ENCODE peak calls at places on chromosomes 11 and 22, in four cellular contexts. S is neuronal stem cell, H is mesendoderm, B is IMR-90. F is an unnamed sample.

GRCh38 chr11:2510626-2511402 is 66.0 kb downstream of the KCNQ1 start:
- DNase-seq in S (no peak), H (no peak), B (no peak), F (no peak)

GRCh38 chr22:43554259-43554636 is 142.4 kb downstream of the MPPED1 start:
- DNase-seq in S (no peak), H (no peak), B (no peak), F (no peak)

GRCh38 chr11:133864756-133865155 is 19.4 kb upstream of the SPATA19 start:
- DNase-seq in S (no peak), H (no peak), B (no peak), F (no peak)

GRCh38 chr11:132244871-132245557 is 874.6 kb downstream of the NTM start:
- DNase-seq in S (no peak), H (no peak), B (no peak), F (no peak)

GRCh38 chr11:110716361-110716760 is 4.1 kb upstream of the ARHGAP20 start:
- DNase-seq in S (no peak), H (no peak), B (peak; percentile 77), F (no peak)

GRCh38 chr11:66288866-66289547 is at the start of gene YIF1A:
- DNase-seq in S (peak; percentile 98), H (peak; percentile 100), B (peak; percentile 100), F (peak; percentile 100)

GRCh38 chr11:1012740-1013627 is 23.5 kb downstream of the MUC6 start:
- DNase-seq in S (no peak), H (no peak), B (no peak), F (no peak)

GRCh38 chr22:46703996-46704370 is 34.1 kb downstream of the CERK start:
- DNase-seq in S (no peak), H (no peak), B (no peak), F (no peak)

GRCh38 chr11:4522339-4522738 is 22.7 kb upstream of the OR52M1 start:
- DNase-seq in S (no peak), H (no peak), B (no peak), F (no peak)

GRCh38 chr11:33478111-33478573 is 221.0 kb downstream of the HIPK3 start:
- DNase-seq in S (no peak), H (no peak), B (no peak), F (no peak)

GRCh38 chr11:94732617-94733292 is 35.4 kb upstream of the AMOTL1 start:
- DNase-seq in S (no peak), H (no peak), B (peak; percentile 87), F (no peak)

GRCh38 chr22:45271667-45272188 is 13.0 kb upstream of the UPK3A start:
- DNase-seq in S (no peak), H (no peak), B (no peak), F (no peak)

GRCh38 chr11:121841487-121842167 is 274.4 kb downstream of the BLID start:
- DNase-seq in S (peak; percentile 2), H (peak; percentile 16), B (peak; percentile 83), F (no peak)

GRCh38 chr11:65445604-65446445 is 23.2 kb downstream of the NEAT1 start:
- DNase-seq in S (no peak), H (no peak), B (peak; percentile 37), F (no peak)

GRCh38 chr11:324131-324530 is 3.5 kb upstream of the IFITM3 start:
- DNase-seq in S (no peak), H (no peak), B (no peak), F (no peak)

GRCh38 chr11:19735512-19735911 is 22.9 kb downstream of the NAV2 start:
- DNase-seq in S (no peak), H (no peak), B (peak; percentile 75), F (no peak)

GRCh38 chr22:49242480-49242879 is 585.2 kb downstream of the BRD1 start:
- DNase-seq in S (no peak), H (no peak), B (no peak), F (peak; percentile 4)

GRCh38 chr11:72780291-72781062 is 13.4 kb downstream of the STARD10 start:
- DNase-seq in S (no peak), H (no peak), B (no peak), F (no peak)

GRCh38 chr11:72782081-72782920 is 11.5 kb downstream of the STARD10 start:
- DNase-seq in S (no peak), H (peak; percentile 63), B (no peak), F (peak; percentile 62)

GRCh38 chr11:72779495-72780128 is 14.2 kb downstream of the STARD10 start:
- DNase-seq in S (no peak), H (no peak), B (no peak), F (no peak)

GRCh38 chr11:72781313-72782080 is 12.3 kb downstream of the STARD10 start:
- DNase-seq in S (no peak), H (peak; percentile 39), B (no peak), F (peak; percentile 56)

DNA sequence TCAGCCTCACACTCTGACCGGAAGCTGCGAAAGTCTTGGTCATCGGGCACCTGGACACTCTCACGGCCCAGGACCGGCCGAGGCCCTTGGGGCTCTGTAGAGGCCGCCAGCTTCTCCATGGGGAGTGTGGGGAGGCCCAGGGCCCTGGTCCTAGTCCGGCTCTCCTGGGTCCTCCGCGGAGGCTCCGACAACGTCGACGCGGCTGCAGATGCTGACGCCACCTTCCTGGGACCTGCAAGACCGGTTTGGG is 12.9 kb downstream of the STARD10 start:
- DNase-seq in S (no peak), H (no peak), B (no peak), F (no peak)
- H3K18ac ChIP-seq in S (peak overlapping the region; percentile 75), H (peak overlapping the region; percentile 71), B (no peak overlapping the region), F (no peak overlapping the region)

GRCh38 chr11:14317659-14318325 is 41.2 kb downstream of the RRAS2 start:
- DNase-seq in S (no peak), H (no peak), B (no peak), F (no peak)

GRCh38 chr11:14312736-14313438 is 46.1 kb downstream of the RRAS2 start:
- DNase-seq in S (no peak), H (no peak), B (peak; percentile 91), F (no peak)

GRCh38 chr11:14314127-14314526 is 44.9 kb downstream of the RRAS2 start:
- DNase-seq in S (no peak), H (no peak), B (no peak), F (no peak)

GRCh38 chr11:14318581-14318981 is 40.4 kb downstream of the RRAS2 start:
- DNase-seq in S (no peak), H (no peak), B (peak; percentile 37), F (no peak)

GRCh38 chr11:14315130-14315529 is 43.9 kb downstream of the RRAS2 start:
- DNase-seq in S (no peak), H (no peak), B (no peak), F (no peak)
- H3K23ac ChIP-seq in S (no peak overlapping the region), H (no peak overlapping the region), B (no peak overlapping the region), F (no peak overlapping the region)

DNA sequence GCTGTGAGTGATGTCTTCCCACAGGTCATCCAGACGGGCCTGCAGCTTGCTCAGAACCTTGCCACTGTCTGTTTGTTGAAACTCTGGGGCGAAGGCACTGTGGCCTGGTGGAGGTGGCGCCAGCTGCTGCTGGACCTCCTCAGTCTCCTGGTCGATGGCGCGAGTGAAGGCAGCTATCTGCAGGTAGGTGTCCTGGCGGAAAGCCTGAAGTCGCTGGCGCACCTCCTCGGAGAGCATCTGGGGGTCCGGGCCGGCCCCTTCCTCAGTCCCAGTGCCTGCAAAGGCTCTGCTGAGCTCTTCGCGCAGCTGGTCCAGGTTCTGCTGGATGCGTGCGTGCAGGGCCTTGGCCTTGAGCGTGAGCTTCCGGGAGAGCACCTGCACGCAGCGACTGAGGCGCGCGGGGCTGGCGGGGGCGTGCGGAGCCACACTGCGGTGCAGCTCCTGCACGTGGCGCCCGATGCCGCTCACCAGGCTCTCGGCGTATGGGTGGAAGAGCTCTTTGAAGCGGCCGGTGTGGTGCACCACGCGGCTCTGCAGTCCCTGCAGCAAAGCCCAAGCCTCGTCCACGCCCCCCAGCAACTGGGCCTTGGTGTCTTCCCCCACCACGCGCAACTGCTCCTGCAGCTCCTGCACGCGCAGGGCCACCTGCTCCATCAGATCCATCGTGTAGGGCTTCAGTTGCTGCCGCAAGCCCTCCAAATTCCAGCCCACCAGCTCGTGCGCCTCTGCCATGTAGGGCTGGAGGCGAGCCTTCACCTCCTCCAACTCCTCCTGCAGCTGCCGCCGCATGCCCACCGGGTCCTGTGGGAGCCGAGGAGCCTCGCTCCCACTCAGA is 1.3 kb downstream of the APOA5 start:
- DNase-seq in S (no peak), H (no peak), B (no peak), F (no peak)
- H3K4me1 ChIP-seq in S (peaks cover 8% of the 10 kb centered on the region), H (no peaks in the 10 kb centered on the region), B (peaks cover 6% of the 10 kb centered on the region), F (no peaks in the 10 kb centered on the region)

DNA sequence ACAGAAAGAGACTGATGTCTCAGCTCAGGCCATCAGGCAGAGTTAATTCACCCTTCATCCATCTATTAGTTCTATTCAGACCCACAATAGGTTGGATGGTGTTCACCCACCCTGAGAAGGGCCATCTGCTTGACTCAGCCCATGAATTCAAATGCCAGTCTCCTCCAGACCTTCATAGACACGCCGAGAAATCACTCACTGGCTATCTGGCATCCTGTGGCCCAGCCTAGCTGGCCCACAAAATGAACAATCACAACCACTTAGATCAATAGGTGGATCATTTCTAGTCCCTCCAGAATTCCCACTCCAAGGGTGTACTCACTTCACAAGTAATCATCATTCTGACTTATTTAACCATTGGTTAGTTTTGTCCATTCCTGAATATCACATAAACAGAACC is 58.2 kb downstream of the MYEOV start:
- DNase-seq in S (no peak), H (no peak), B (no peak), F (no peak)
- H3K18ac ChIP-seq in S (no peak overlapping the region), H (no peak overlapping the region), B (peak overlapping the region; percentile 99), F (no peak overlapping the region)

GRCh38 chr22:33897621-33897910 is 22.7 kb downstream of the LARGE1 start:
- DNase-seq in S (no peak), H (no peak), B (no peak), F (no peak)
- H3K23ac ChIP-seq in S (no peak overlapping the region), H (no peak overlapping the region), B (no peak overlapping the region), F (no peak overlapping the region)

GRCh38 chr22:17589810-17590375 is 26.6 kb downstream of the SLC25A18 start:
- DNase-seq in S (no peak), H (no peak), B (no peak), F (no peak)
- H3K4me1 ChIP-seq in S (no peaks in the 10 kb centered on the region), H (no peaks in the 10 kb centered on the region), B (no peaks in the 10 kb centered on the region), F (no peaks in the 10 kb centered on the region)

GRCh38 chr22:36055376-36056310 is 27.0 kb upstream of the RBFOX2 start:
- DNase-seq in S (no peak), H (no peak), B (peak; percentile 42), F (no peak)
- H3K18ac ChIP-seq in S (no peak overlapping the region), H (no peak overlapping the region), B (peak overlapping the region; percentile 24), F (no peak overlapping the region)

GRCh38 chr11:17839973-17840611 is 105.5 kb downstream of the KCNC1 start:
- DNase-seq in S (no peak), H (no peak), B (peak; percentile 22), F (no peak)

GRCh38 chr11:17839450-17839849 is 104.9 kb downstream of the KCNC1 start:
- DNase-seq in S (no peak), H (no peak), B (no peak), F (no peak)

DNA sequence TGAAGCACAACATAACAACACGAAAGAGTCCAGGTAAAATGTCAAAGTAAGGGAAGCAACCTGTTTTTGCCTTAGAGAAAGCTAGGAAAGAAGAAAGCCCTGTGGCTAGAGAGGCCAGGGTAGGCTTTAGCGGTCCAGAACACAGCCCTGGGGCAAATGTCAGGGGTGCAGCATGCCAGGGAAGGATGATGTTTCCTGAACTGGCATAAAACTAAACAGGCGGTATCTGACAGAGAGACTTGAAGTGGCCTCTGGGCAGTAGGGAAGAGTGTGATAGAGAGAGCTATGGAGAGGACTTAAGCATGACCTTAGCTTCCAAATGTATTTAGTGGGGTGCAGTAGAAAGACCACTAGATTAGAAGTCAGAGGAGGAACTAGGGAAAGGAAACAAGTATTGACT is 103.5 kb downstream of the KCNC1 start:
- DNase-seq in S (no peak), H (no peak), B (no peak), F (no peak)
- H3K23ac ChIP-seq in S (no peak overlapping the region), H (no peak overlapping the region), B (no peak overlapping the region), F (no peak overlapping the region)

F was measured in H9.